ENCODE peak calls at places on chromosomes 5 and 9, in eight cellular contexts. Y, G, F, C, Z, S, X and T are unnamed samples.

GRCh38 chr5:160271396-160271795 is 41.0 kb downstream of the CCNJL start:
- DNase-seq in Y (no peak), G (no peak), F (no peak), C (peak; percentile 42), Z (peak; percentile 33), S (no peak), X (no peak), T (no peak)

GRCh38 chr9:35518212-35518917 is 28.5 kb downstream of the RUSC2 start:
- DNase-seq in Y (peak; percentile 36), G (no peak), F (peak; percentile 94), C (no peak), Z (no peak), S (no peak), X (peak; percentile 25), T (peak; percentile 97)

GRCh38 chr5:165844571-165844970 is 2339.2 kb downstream of the MAT2B start:
- DNase-seq in Y (no peak), G (no peak), F (no peak), C (no peak), Z (no peak), S (no peak), X (no peak), T (no peak)

GRCh38 chr5:122435738-122436137 is 123.7 kb downstream of the SNCAIP start:
- DNase-seq in Y (no peak), G (no peak), F (no peak), C (no peak), Z (no peak), S (no peak), X (peak; percentile 38), T (no peak)

GRCh38 chr5:176559683-176560082 is 10.5 kb downstream of the CDHR2 start:
- DNase-seq in Y (no peak), G (no peak), F (no peak), C (no peak), Z (no peak), S (no peak), X (no peak), T (no peak)

GRCh38 chr9:114844766-114845165 is 38.9 kb upstream of the TNFSF15 start:
- DNase-seq in Y (no peak), G (no peak), F (no peak), C (no peak), Z (no peak), S (no peak), X (no peak), T (no peak)

GRCh38 chr9:113919422-113919821 is 43.3 kb downstream of the ZNF618 start:
- DNase-seq in Y (no peak), G (no peak), F (no peak), C (no peak), Z (no peak), S (no peak), X (no peak), T (no peak)

GRCh38 chr5:111869681-111870080 is 112.7 kb upstream of the NREP start:
- DNase-seq in Y (no peak), G (no peak), F (peak; percentile 68), C (no peak), Z (no peak), S (no peak), X (no peak), T (no peak)

GRCh38 chr9:136709454-136710109 is 2.8 kb upstream of the DIPK1B start:
- DNase-seq in Y (no peak), G (no peak), F (no peak), C (no peak), Z (no peak), S (no peak), X (no peak), T (no peak)

GRCh38 chr5:139574641-139575312 is 13.6 kb downstream of the UBE2D2 start:
- DNase-seq in Y (no peak), G (no peak), F (peak; percentile 62), C (no peak), Z (no peak), S (no peak), X (no peak), T (peak; percentile 45)

GRCh38 chr9:131125038-131125287 is 423 bp upstream of the NUP214 start:
- DNase-seq in Y (no peak), G (no peak), F (no peak), C (no peak), Z (no peak), S (no peak), X (no peak), T (no peak)

GRCh38 chr9:124480621-124480981 is 26.6 kb downstream of the NR5A1 start:
- DNase-seq in Y (no peak), G (no peak), F (peak; percentile 4), C (no peak), Z (peak; percentile 38), S (no peak), X (no peak), T (peak; percentile 32)

GRCh38 chr5:173472164-173472563 is 143.9 kb upstream of the STC2 start:
- DNase-seq in Y (peak; percentile 61), G (no peak), F (peak; percentile 99), C (peak; percentile 71), Z (no peak), S (no peak), X (peak; percentile 17), T (peak; percentile 60)

GRCh38 chr5:150410524-150411244 is 2.0 kb downstream of the CD74 start:
- DNase-seq in Y (peak; percentile 75), G (no peak), F (peak; percentile 74), C (peak; percentile 74), Z (peak; percentile 63), S (peak; percentile 13), X (peak; percentile 63), T (peak; percentile 78)